ENCODE peak calls at places on chromosomes 12 and 14, in seven cellular contexts. B is kidney epithelial cell; O is effector CD4-positive, alpha-beta T cell; U is cardiac fibroblast; S is hippocampal formation; K is fibroblast of the aortic adventitia; H is HEK293T. Z is an unnamed sample.

GRCh38 chr12:120365675-120366340 is 3.2 kb downstream of the MSI1 start:
- DNase-seq in S (no peak), B (no peak), U (no peak), K (no peak), H (no peak), O (no peak), Z (no peak)

GRCh38 chr12:76103958-76104357 is 19.5 kb upstream of the NAP1L1 start:
- DNase-seq in S (no peak), H (no peak), O (no peak), B (no peak), U (no peak), K (no peak), Z (no peak)

GRCh38 chr14:74501135-74501614 is 7.6 kb downstream of the ISCA2 start:
- DNase-seq in U (peak), H (peak), S (peak), K (peak), B (no peak), O (no peak), Z (peak)

GRCh38 chr14:99560946-99561683 is 42.9 kb downstream of the CCDC85C start:
- DNase-seq in K (no peak), S (no peak), U (no peak), H (no peak), O (no peak), B (no peak), Z (no peak)

GRCh38 chr12:109538191-109538863 is 35.0 kb downstream of the MMAB start:
- DNase-seq in S (no peak), O (no peak), H (no peak), B (no peak), K (no peak), U (peak), Z (no peak)

GRCh38 chr14:24339284-24340151 is at the start of gene RIPK3:
- DNase-seq in H (no peak), O (peak), U (no peak), S (no peak), B (no peak), K (no peak), Z (peak)

GRCh38 chr12:53180931-53181645 is 363 bp upstream of the CSAD start:
- DNase-seq in K (peak), H (peak), U (peak), B (no peak), S (peak), O (peak), Z (peak)

GRCh38 chr12:43711348-43711747 is 47.2 kb downstream of the PUS7L start:
- DNase-seq in K (no peak), U (no peak), H (no peak), B (no peak), O (no peak), S (no peak), Z (no peak)

GRCh38 chr14:75822522-75823288 is 159.1 kb downstream of the TGFB3 start:
- DNase-seq in H (no peak), S (no peak), O (no peak), B (peak), K (peak), U (peak), Z (peak)

GRCh38 chr14:104926619-104927431 is 2.1 kb downstream of the PLD4 start:
- DNase-seq in H (no peak), O (no peak), U (no peak), B (no peak), K (no peak), S (no peak), Z (no peak)

GRCh38 chr12:8544295-8544694 is 3.6 kb upstream of the CLEC4E start:
- DNase-seq in U (peak), B (no peak), S (peak), H (peak), K (peak), O (peak), Z (peak)

GRCh38 chr12:106205208-106206069 is 42.4 kb downstream of the CKAP4 start:
- DNase-seq in O (no peak), S (peak), B (no peak), H (no peak), K (no peak), U (no peak), Z (peak)

GRCh38 chr14:99595034-99595433 is 9.0 kb downstream of the CCDC85C start:
- DNase-seq in K (no peak), U (no peak), O (no peak), H (no peak), S (no peak), B (no peak), Z (no peak)

GRCh38 chr14:72169521-72169920 is 237.3 kb downstream of the RGS6 start:
- DNase-seq in U (no peak), B (no peak), S (no peak), O (no peak), H (peak), K (no peak), Z (no peak)

GRCh38 chr14:74840603-74841030 is 35.3 kb downstream of the PROX2 start:
- DNase-seq in H (no peak), K (no peak), S (no peak), B (no peak), O (no peak), U (no peak), Z (no peak)

GRCh38 chr12:56487448-56488040 is 417 bp downstream of the GLS2 start:
- DNase-seq in K (no peak), S (no peak), O (no peak), B (no peak), H (peak), U (peak), Z (peak)

GRCh38 chr14:52073251-52073650 is 4.4 kb upstream of the NID2 start:
- DNase-seq in H (no peak), S (no peak), U (peak), O (no peak), B (no peak), K (no peak), Z (peak)

GRCh38 chr14:103290494-103290893 is 43.5 kb upstream of the EIF5 start:
- DNase-seq in U (no peak), K (no peak), S (no peak), H (no peak), B (no peak), O (no peak), Z (no peak)

GRCh38 chr14:55699131-55700057 is 119.4 kb downstream of the KTN1 start:
- DNase-seq in H (no peak), O (no peak), U (peak), K (peak), B (no peak), S (no peak), Z (peak)

GRCh38 chr12:114669501-114670256 is 14.3 kb downstream of the TBX3 start:
- DNase-seq in U (no peak), B (no peak), S (no peak), K (no peak), O (no peak), H (no peak), Z (peak)

GRCh38 chr12:24175281-24175680 is 225.8 kb upstream of the SOX5 start:
- DNase-seq in S (no peak), K (no peak), O (no peak), U (no peak), H (no peak), B (no peak), Z (no peak)

GRCh38 chr14:24042733-24043132 is 9.1 kb upstream of the CARMIL3 start:
- DNase-seq in K (peak), U (no peak), H (no peak), S (no peak), B (no peak), O (no peak), Z (no peak)

GRCh38 chr12:15123401-15123800 is 97.8 kb downstream of the RERG start:
- DNase-seq in S (no peak), U (no peak), H (no peak), B (no peak), O (no peak), K (no peak), Z (no peak)

GRCh38 chr12:109730306-109731145 is 16.9 kb downstream of the FAM222A start:
- DNase-seq in S (no peak), K (no peak), O (no peak), H (no peak), U (no peak), B (no peak), Z (no peak)

GRCh38 chr12:121800694-121801600 is 2.9 kb upstream of the SETD1B start:
- DNase-seq in K (peak), H (peak), S (peak), U (peak), B (no peak), O (peak), Z (peak)

GRCh38 chr14:104130974-104131651 is 7.3 kb upstream of the KIF26A start:
- DNase-seq in K (peak), O (no peak), U (peak), B (no peak), H (peak), S (no peak), Z (peak)

GRCh38 chr14:79352026-79352425 is 859.3 kb downstream of the DIO2 start:
- DNase-seq in K (peak), U (peak), S (no peak), B (no peak), O (no peak), H (no peak), Z (no peak)

GRCh38 chr14:78767436-78767835 is 597.3 kb downstream of the NRXN3 start:
- DNase-seq in U (peak), H (no peak), K (no peak), O (no peak), S (no peak), B (no peak), Z (no peak)

GRCh38 chr12:12546314-12546772 is 16.3 kb downstream of the DUSP16 start:
- DNase-seq in B (no peak), U (no peak), K (no peak), S (no peak), O (no peak), H (no peak), Z (no peak)

GRCh38 chr14:26191123-26191522 is 406.7 kb downstream of the NOVA1 start:
- DNase-seq in S (no peak), O (no peak), U (peak), K (peak), B (no peak), H (peak), Z (peak)

GRCh38 chr12:85424581-85425348 is 144.7 kb downstream of the ALX1 start:
- DNase-seq in K (peak), H (peak), U (peak), B (no peak), S (no peak), O (no peak), Z (peak)

GRCh38 chr12:103279444-103279843 is 216.3 kb downstream of the C12orf42 start:
- DNase-seq in K (no peak), U (no peak), H (no peak), B (no peak), S (no peak), O (no peak), Z (no peak)

GRCh38 chr12:45670339-45671065 is 59.0 kb upstream of the ARID2 start:
- DNase-seq in H (no peak), O (no peak), S (no peak), B (no peak), K (no peak), U (no peak), Z (peak)

GRCh38 chr12:103282124-103282523 is 213.6 kb downstream of the C12orf42 start:
- DNase-seq in U (no peak), S (no peak), O (no peak), K (no peak), H (no peak), B (no peak), Z (no peak)

GRCh38 chr14:89011327-89011726 is 186.9 kb downstream of the TTC8 start:
- DNase-seq in U (no peak), O (no peak), B (no peak), K (no peak), S (no peak), H (no peak), Z (no peak)

Z was measured in GM23248.